ENCODE peak calls at places on chromosomes 16 and 17, in four cellular contexts. One of them, this sample, is unnamed.

GRCh38 chr16:31002252-31002700 is 8.2 kb downstream of the STX1B start:
- DNase-seq in A549: no peak
- DNase-seq in IMR-90: no peak
- DNase-seq in fibroblast of the aortic adventitia: no peak
- DNase-seq in this sample: peak; percentile 86

GRCh38 chr17:34241062-34241461 is 14.0 kb upstream of the CCL2 start:
- DNase-seq in A549: no peak
- DNase-seq in IMR-90: peak; percentile 44
- DNase-seq in fibroblast of the aortic adventitia: peak; percentile 39
- DNase-seq in this sample: no peak

GRCh38 chr17:51527230-51527982 is 267.1 kb downstream of the UTP18 start:
- DNase-seq in A549: no peak
- DNase-seq in IMR-90: no peak
- DNase-seq in fibroblast of the aortic adventitia: no peak
- DNase-seq in this sample: no peak

GRCh38 chr16:68013440-68013839 is 2.3 kb downstream of the DPEP2NB start:
- DNase-seq in A549: no peak
- DNase-seq in IMR-90: no peak
- DNase-seq in fibroblast of the aortic adventitia: no peak
- DNase-seq in this sample: peak; percentile 92

GRCh38 chr16:56317998-56318912 is 107.1 kb downstream of the AMFR start:
- DNase-seq in A549: peak; percentile 66
- DNase-seq in IMR-90: peak; percentile 70
- DNase-seq in fibroblast of the aortic adventitia: peak; percentile 80
- DNase-seq in this sample: peak; percentile 75

GRCh38 chr16:88319116-88319965 is 63.4 kb upstream of the ZNF469 start:
- DNase-seq in A549: no peak
- DNase-seq in IMR-90: no peak
- DNase-seq in fibroblast of the aortic adventitia: no peak
- DNase-seq in this sample: no peak

GRCh38 chr16:76226011-76226410 is 51.2 kb upstream of the CNTNAP4 start:
- DNase-seq in A549: no peak
- DNase-seq in IMR-90: no peak
- DNase-seq in fibroblast of the aortic adventitia: no peak
- DNase-seq in this sample: no peak

GRCh38 chr16:51035711-51036110 is 115.4 kb downstream of the SALL1 start:
- DNase-seq in A549: no peak
- DNase-seq in IMR-90: no peak
- DNase-seq in fibroblast of the aortic adventitia: no peak
- DNase-seq in this sample: no peak

GRCh38 chr16:71540-72341 is 690 bp downstream of the RHBDF1 start:
- DNase-seq in A549: peak; percentile 81
- DNase-seq in IMR-90: peak; percentile 76
- DNase-seq in fibroblast of the aortic adventitia: peak; percentile 68
- DNase-seq in this sample: peak; percentile 95

GRCh38 chr17:29163563-29163962 is 16.6 kb downstream of the MYO18A start:
- DNase-seq in A549: no peak
- DNase-seq in IMR-90: no peak
- DNase-seq in fibroblast of the aortic adventitia: peak; percentile 30
- DNase-seq in this sample: no peak

GRCh38 chr17:17495448-17496188 is 577 bp downstream of the RASD1 start:
- DNase-seq in A549: no peak
- DNase-seq in IMR-90: peak; percentile 4
- DNase-seq in fibroblast of the aortic adventitia: peak; percentile 38
- DNase-seq in this sample: peak; percentile 37

GRCh38 chr17:63369233-63369632 is 76.9 kb downstream of the CYB561 start:
- DNase-seq in A549: no peak
- DNase-seq in IMR-90: peak; percentile 61
- DNase-seq in fibroblast of the aortic adventitia: peak; percentile 73
- DNase-seq in this sample: peak; percentile 8

GRCh38 chr17:63390090-63390489 is 56.0 kb downstream of the CYB561 start:
- DNase-seq in A549: no peak
- DNase-seq in IMR-90: no peak
- DNase-seq in fibroblast of the aortic adventitia: no peak
- DNase-seq in this sample: no peak

GRCh38 chr16:86635181-86635580 is 56.8 kb downstream of the FOXL1 start:
- DNase-seq in A549: no peak
- DNase-seq in IMR-90: no peak
- DNase-seq in fibroblast of the aortic adventitia: peak; percentile 93
- DNase-seq in this sample: no peak

GRCh38 chr17:16820979-16821543 is 131.0 kb downstream of the CCDC144A start:
- DNase-seq in A549: no peak
- DNase-seq in IMR-90: no peak
- DNase-seq in fibroblast of the aortic adventitia: no peak
- DNase-seq in this sample: no peak

GRCh38 chr16:86975445-86975844 is 341.7 kb downstream of the C16orf95 start:
- DNase-seq in A549: peak; percentile 78
- DNase-seq in IMR-90: peak; percentile 95
- DNase-seq in fibroblast of the aortic adventitia: peak; percentile 93
- DNase-seq in this sample: peak; percentile 22

GRCh38 chr17:37791434-37791833 is 46.6 kb upstream of the HNF1B start:
- DNase-seq in A549: peak; percentile 80
- DNase-seq in IMR-90: peak; percentile 51
- DNase-seq in fibroblast of the aortic adventitia: peak; percentile 41
- DNase-seq in this sample: peak; percentile 30

GRCh38 chr17:4130715-4131114 is 12.1 kb downstream of the ZZEF1 start:
- DNase-seq in A549: no peak
- DNase-seq in IMR-90: peak; percentile 17
- DNase-seq in fibroblast of the aortic adventitia: peak; percentile 16
- DNase-seq in this sample: no peak

GRCh38 chr17:4777969-4778760 is 6.5 kb downstream of the TM4SF5 start:
- DNase-seq in A549: no peak
- DNase-seq in IMR-90: peak; percentile 31
- DNase-seq in fibroblast of the aortic adventitia: no peak
- DNase-seq in this sample: peak; percentile 35

GRCh38 chr17:81184596-81184995 is 18.6 kb upstream of the AATK start:
- DNase-seq in A549: no peak
- DNase-seq in IMR-90: no peak
- DNase-seq in fibroblast of the aortic adventitia: no peak
- DNase-seq in this sample: no peak

GRCh38 chr17:81684442-81684911 is 666 bp downstream of the HGS start:
- DNase-seq in A549: no peak
- DNase-seq in IMR-90: peak; percentile 88
- DNase-seq in fibroblast of the aortic adventitia: peak; percentile 81
- DNase-seq in this sample: peak; percentile 27

GRCh38 chr16:67967956-67968439 is 439 bp downstream of the SLC12A4 start:
- DNase-seq in A549: no peak
- DNase-seq in IMR-90: peak; percentile 25
- DNase-seq in fibroblast of the aortic adventitia: peak; percentile 32
- DNase-seq in this sample: peak; percentile 21

GRCh38 chr17:7404737-7405412 is 978 bp upstream of the TMEM256 start:
- DNase-seq in A549: no peak
- DNase-seq in IMR-90: no peak
- DNase-seq in fibroblast of the aortic adventitia: peak; percentile 11
- DNase-seq in this sample: no peak

GRCh38 chr17:33667052-33667509 is 374.0 kb upstream of the ASIC2 start:
- DNase-seq in A549: peak; percentile 5
- DNase-seq in IMR-90: no peak
- DNase-seq in fibroblast of the aortic adventitia: no peak
- DNase-seq in this sample: no peak

GRCh38 chr17:14918540-14918939 is 346.6 kb downstream of the PMP22 start:
- DNase-seq in A549: peak; percentile 8
- DNase-seq in IMR-90: peak; percentile 72
- DNase-seq in fibroblast of the aortic adventitia: peak; percentile 4
- DNase-seq in this sample: no peak

GRCh38 chr16:89723279-89724250 is 2.2 kb downstream of the ZNF276 start:
- DNase-seq in A549: no peak
- DNase-seq in IMR-90: peak; percentile 14
- DNase-seq in fibroblast of the aortic adventitia: peak; percentile 35
- DNase-seq in this sample: peak; percentile 43

GRCh38 chr16:46612121-46612520 is 9.1 kb downstream of the SHCBP1 start:
- DNase-seq in A549: no peak
- DNase-seq in IMR-90: no peak
- DNase-seq in fibroblast of the aortic adventitia: no peak
- DNase-seq in this sample: no peak

DNA sequence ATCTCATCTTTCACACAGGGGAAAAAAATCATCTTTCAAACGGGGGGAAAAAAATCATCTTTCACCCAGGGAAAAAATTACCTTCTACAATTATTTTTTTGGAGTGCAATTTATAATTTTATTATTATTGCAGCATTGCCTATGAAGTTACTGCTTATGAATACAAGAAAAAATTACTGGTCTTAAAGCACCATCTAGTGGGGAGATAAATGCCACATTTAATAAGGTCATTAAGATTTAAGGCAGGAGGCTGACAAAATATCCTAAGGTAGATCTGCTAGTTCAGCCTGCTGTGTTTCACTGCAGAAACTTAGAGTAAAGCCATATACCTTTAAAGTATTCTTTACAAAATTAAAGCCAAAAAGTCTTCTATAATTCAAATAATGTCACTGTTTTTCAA is 13.7 kb downstream of the SHCBP1 start:
- DNase-seq in A549: peak; percentile 57
- DNase-seq in IMR-90: peak; percentile 76
- DNase-seq in fibroblast of the aortic adventitia: peak; percentile 85
- DNase-seq in this sample: peak; percentile 72
- H3K4me3 ChIP-seq in A549: no peak overlapping the region
- H3K4me3 ChIP-seq in IMR-90: no peak overlapping the region
- H3K4me3 ChIP-seq in fibroblast of the aortic adventitia: no peak overlapping the region
- H3K4me3 ChIP-seq in this sample: no peak overlapping the region

DNA sequence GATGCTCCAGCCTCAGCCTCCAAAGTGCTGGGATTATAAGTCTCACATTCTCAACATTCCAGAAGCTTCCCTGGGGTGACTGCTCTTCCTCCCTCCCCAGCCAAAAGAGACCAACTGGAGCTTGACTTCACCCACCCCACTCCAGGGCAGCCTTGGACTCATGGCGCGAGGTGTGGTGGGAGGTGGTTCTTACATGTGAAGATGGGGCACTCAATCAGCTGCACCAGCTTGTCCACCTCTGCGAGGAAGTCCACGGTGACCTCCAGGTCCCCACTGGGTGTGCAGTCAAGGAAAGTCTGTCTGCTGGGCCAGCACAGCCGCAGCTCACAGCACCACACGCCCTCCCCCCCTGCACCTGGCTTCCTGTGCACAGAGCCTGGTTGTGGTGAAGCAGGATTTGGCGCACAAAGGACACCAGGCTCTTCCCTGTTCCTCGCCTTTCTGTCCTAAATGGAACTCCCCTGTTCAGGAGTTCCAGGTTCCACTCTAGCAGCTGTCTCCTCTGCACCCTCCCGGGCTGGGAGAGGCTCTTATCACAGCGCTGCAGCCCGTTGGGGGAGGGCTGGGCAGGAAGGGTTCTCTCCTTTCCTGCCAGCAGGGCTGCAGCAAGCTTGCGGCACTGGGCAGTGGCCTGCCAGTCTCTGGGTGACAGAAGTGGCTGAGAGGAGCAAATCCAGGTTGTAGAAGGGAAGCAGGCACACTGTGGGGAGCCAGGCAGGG is 9.7 kb upstream of the MTSS2 start:
- DNase-seq in A549: peak; percentile 48
- DNase-seq in IMR-90: no peak
- DNase-seq in fibroblast of the aortic adventitia: no peak
- DNase-seq in this sample: peak; percentile 40
- TF ChIP-seq CTCF in A549: no peak
- TF ChIP-seq CTCF in IMR-90: no peak
- TF ChIP-seq CTCF in fibroblast of the aortic adventitia: no peak
- TF ChIP-seq CTCF in this sample: peak; percentile 27

GRCh38 chr16:58638148-58639036 is 8.8 kb upstream of the CNOT1 start:
- DNase-seq in A549: peak; percentile 74
- DNase-seq in IMR-90: peak; percentile 91
- DNase-seq in fibroblast of the aortic adventitia: peak; percentile 89
- DNase-seq in this sample: peak; percentile 90
- H3K4me3 ChIP-seq in A549: no peak overlapping the region
- H3K4me3 ChIP-seq in IMR-90: no peak overlapping the region
- H3K4me3 ChIP-seq in fibroblast of the aortic adventitia: no peak overlapping the region
- H3K4me3 ChIP-seq in this sample: no peak overlapping the region

DNA sequence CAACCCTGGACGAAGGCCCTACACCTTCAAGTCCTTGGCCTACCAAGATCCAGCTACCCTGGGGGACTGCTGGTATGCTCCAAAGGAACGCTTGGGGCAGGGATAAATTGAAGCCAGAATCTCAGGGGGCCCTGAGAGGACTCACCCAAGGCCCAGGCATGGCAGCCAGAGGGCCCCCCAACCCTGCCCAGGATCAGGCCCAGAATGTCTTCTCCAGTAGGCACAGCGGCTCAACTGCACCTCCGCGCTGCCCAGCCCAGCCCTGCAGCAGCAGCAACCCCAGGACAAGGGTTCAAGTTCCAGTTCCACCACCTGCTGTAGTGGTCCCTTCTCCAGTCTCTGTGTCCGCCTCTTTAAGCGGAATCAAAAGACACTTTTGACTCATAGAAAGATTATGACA is 2.2 kb downstream of the TFAP4 start:
- DNase-seq in A549: no peak
- DNase-seq in IMR-90: no peak
- DNase-seq in fibroblast of the aortic adventitia: no peak
- DNase-seq in this sample: no peak
- TF ChIP-seq CTCF in A549: no peak
- TF ChIP-seq CTCF in IMR-90: no peak
- TF ChIP-seq CTCF in fibroblast of the aortic adventitia: no peak
- TF ChIP-seq CTCF in this sample: no peak

GRCh38 chr17:77455111-77455877 is 314.5 kb downstream of the SEC14L1 start:
- DNase-seq in A549: no peak
- DNase-seq in IMR-90: peak; percentile 96
- DNase-seq in fibroblast of the aortic adventitia: no peak
- DNase-seq in this sample: no peak

GRCh38 chr17:77455878-77456234 is 315.1 kb downstream of the SEC14L1 start:
- DNase-seq in A549: no peak
- DNase-seq in IMR-90: no peak
- DNase-seq in fibroblast of the aortic adventitia: no peak
- DNase-seq in this sample: no peak

GRCh38 chr17:77456271-77456950 is 315.6 kb downstream of the SEC14L1 start:
- DNase-seq in A549: no peak
- DNase-seq in IMR-90: no peak
- DNase-seq in fibroblast of the aortic adventitia: no peak
- DNase-seq in this sample: no peak

GRCh38 chr17:77453613-77454559 is 313.1 kb downstream of the SEC14L1 start:
- DNase-seq in A549: no peak
- DNase-seq in IMR-90: no peak
- DNase-seq in fibroblast of the aortic adventitia: no peak
- DNase-seq in this sample: peak; percentile 86

GRCh38 chr17:77454560-77455095 is 313.9 kb downstream of the SEC14L1 start:
- DNase-seq in A549: no peak
- DNase-seq in IMR-90: no peak
- DNase-seq in fibroblast of the aortic adventitia: no peak
- DNase-seq in this sample: no peak
- H3K4me3 ChIP-seq in A549: no peak overlapping the region
- H3K4me3 ChIP-seq in IMR-90: no peak overlapping the region
- H3K4me3 ChIP-seq in fibroblast of the aortic adventitia: no peak overlapping the region
- H3K4me3 ChIP-seq in this sample: peak overlapping the region; percentile 21

DNA sequence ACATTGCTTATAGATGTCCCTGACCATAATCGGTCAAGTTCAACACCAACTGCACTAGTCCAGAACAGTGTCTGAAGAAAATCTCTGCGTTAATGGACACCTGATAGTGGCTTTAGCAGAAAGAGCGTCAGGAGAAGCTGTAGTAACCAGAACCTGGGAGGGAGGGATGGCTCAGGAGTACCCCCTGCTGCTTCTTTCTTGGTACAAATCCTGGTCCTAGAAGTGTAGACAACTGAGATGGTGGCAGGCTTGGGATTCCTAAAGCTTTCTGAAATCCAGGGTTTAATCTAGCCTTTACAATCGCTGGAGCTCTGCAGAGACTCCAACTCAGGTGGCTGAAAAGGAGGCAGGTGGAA is 5.4 kb downstream of the MAP3K14 start:
- DNase-seq in A549: no peak
- DNase-seq in IMR-90: no peak
- DNase-seq in fibroblast of the aortic adventitia: no peak
- DNase-seq in this sample: no peak
- TF ChIP-seq CTCF in A549: no peak
- TF ChIP-seq CTCF in IMR-90: peak; percentile 22
- TF ChIP-seq CTCF in fibroblast of the aortic adventitia: no peak
- TF ChIP-seq CTCF in this sample: no peak

GRCh38 chr17:56594528-56595418 is 1.3 kb downstream of the NOG start:
- DNase-seq in A549: peak; percentile 52
- DNase-seq in IMR-90: peak; percentile 10
- DNase-seq in fibroblast of the aortic adventitia: no peak
- DNase-seq in this sample: peak; percentile 39
- H3K4me3 ChIP-seq in A549: peak overlapping the region; percentile 51
- H3K4me3 ChIP-seq in IMR-90: peak overlapping the region; percentile 68
- H3K4me3 ChIP-seq in fibroblast of the aortic adventitia: no peak overlapping the region
- H3K4me3 ChIP-seq in this sample: peak overlapping the region; percentile 3

This sample was measured in epithelial cell of esophagus.